ENCODE peak calls at places on chromosomes 12 and 14, in five cellular contexts. K is nephron progenitor cell, H is mucosa of descending colon, N is AG10803, W is foreskin fibroblast. R is an unnamed sample.
A peak's percentile ranks its signal among the peaks of the same experiment; 100 is the strongest.

GRCh38 chr12:4039927-4040326 is 166.7 kb upstream of the PARP11 start:
- DNase-seq in H (no peak), W (no peak), K (no peak), N (no peak), R (no peak)

GRCh38 chr14:103908580-103908979 is 19.7 kb upstream of the TDRD9 start:
- DNase-seq in N (no peak), W (no peak), K (no peak), H (peak; percentile 19), R (no peak)

GRCh38 chr12:15580431-15580830 is 208.8 kb downstream of the EPS8 start:
- DNase-seq in H (no peak), N (no peak), K (no peak), W (no peak), R (no peak)

GRCh38 chr12:4089147-4089606 is 184.4 kb upstream of the CCND2 start:
- DNase-seq in N (no peak), K (peak; percentile 57), W (no peak), H (no peak), R (no peak)

GRCh38 chr14:37588667-37588955 is 6.4 kb downstream of the FOXA1 start:
- DNase-seq in W (no peak), K (no peak), H (no peak), N (no peak), R (no peak)

GRCh38 chr14:100601064-100601463 is 13.8 kb upstream of the BEGAIN start:
- DNase-seq in N (no peak), K (no peak), W (no peak), H (no peak), R (no peak)

GRCh38 chr12:65881965-65882413 is 57.7 kb downstream of the HMGA2 start:
- DNase-seq in N (peak; percentile 80), H (peak; percentile 76), K (no peak), W (peak; percentile 42), R (peak; percentile 77)

GRCh38 chr12:109578330-109578927 is 4.8 kb downstream of the MVK start:
- DNase-seq in H (no peak), N (no peak), K (no peak), W (no peak), R (no peak)

GRCh38 chr12:67669925-67670631 is 21.5 kb downstream of the DYRK2 start:
- DNase-seq in W (peak; percentile 22), H (no peak), K (no peak), N (no peak), R (no peak)

GRCh38 chr12:58176296-58176869 is 235.0 kb downstream of the ATP23 start:
- DNase-seq in W (peak; percentile 14), H (no peak), K (peak; percentile 63), N (peak; percentile 39), R (no peak)

GRCh38 chr12:32874083-32874482 is 22.5 kb downstream of the PKP2 start:
- DNase-seq in K (no peak), H (no peak), W (no peak), N (no peak), R (no peak)

GRCh38 chr12:25775968-25776367 is 182.5 kb upstream of the RASSF8 start:
- DNase-seq in W (peak; percentile 75), K (peak; percentile 57), N (peak; percentile 54), H (no peak), R (no peak)

GRCh38 chr14:75200451-75200850 is 24.0 kb upstream of the TMED10 start:
- DNase-seq in W (no peak), N (no peak), H (peak; percentile 86), K (no peak), R (no peak)

GRCh38 chr12:8709124-8709830 is 11.5 kb downstream of the RIMKLB start:
- DNase-seq in H (peak; percentile 52), W (peak; percentile 11), N (peak; percentile 35), K (no peak), R (peak; percentile 47)

GRCh38 chr12:13713746-13714400 is 267.5 kb downstream of the GRIN2B start:
- DNase-seq in N (no peak), K (no peak), W (no peak), H (no peak), R (no peak)

GRCh38 chr12:124327362-124328043 is 32.6 kb downstream of the RFLNA start:
- DNase-seq in K (no peak), N (no peak), H (no peak), W (no peak), R (no peak)
- TF ChIP-seq CTCF in K (no peak), N (no peak), H (no peak), W (no peak), R (no peak)

DNA sequence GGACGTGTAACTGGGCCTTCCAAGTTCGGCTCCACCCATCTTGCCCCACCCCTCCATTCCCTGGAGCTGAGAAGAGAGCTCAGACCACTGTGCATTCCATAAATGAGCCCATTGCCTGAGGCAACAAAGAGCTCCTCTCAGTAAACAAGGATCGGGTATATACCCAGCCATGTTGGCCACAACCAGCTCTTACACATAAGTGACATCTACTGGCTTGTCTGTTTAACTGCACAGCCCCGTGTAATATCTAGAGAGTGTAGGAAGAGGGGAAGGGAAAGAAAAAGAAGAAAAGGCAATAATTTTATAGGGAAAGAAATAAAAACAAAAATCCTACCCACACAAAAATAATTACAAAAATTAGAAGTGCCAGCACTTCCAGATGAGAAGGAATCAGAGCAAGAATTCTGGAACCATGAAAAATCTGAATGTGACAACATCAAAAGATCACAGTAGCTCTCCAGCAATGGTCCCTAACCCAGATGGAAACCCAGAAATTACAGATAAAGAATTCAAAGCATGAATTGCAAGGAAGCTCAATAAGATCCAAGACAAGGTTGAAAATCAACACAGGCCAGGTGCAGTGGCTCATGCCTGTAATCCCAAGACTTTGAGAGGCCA is 308.1 kb downstream of the RPAP3 start:
- DNase-seq in H (no peak), K (no peak), W (peak; percentile 57), N (peak; percentile 81), R (no peak)
- TF ChIP-seq CTCF in H (no peak), K (no peak), W (peak; percentile 54), N (peak; percentile 62), R (peak; percentile 70)

DNA sequence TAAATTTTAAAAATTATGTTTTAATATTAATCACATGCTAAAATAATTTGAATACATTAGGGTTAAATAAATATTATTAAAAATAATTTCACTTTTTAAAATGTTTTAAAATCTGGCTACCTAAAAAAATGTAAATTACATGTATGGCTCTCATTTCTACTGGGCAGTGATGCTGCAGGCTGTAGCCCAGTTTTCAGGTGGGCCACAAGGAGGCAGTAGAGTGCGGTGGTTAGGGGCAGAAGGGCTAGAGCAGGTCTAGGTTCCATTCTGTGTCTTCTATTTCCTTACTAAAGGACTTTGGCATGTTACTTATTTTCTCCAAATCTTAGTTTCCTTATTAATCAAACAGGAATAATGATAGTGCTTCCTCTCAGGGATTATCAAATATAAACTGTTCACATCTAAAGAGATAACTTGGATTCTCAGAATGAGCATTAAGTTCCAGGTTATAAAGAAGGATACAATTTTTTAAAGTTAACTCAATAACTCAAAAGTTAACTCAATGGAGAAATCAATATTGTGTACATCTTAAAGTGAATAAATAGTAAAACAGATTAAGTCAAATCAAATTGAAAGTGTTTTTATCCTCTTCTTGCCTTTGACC is 54.9 kb upstream of the OVCH1 start:
- DNase-seq in N (peak; percentile 25), W (peak; percentile 36), H (peak; percentile 56), K (peak; percentile 80), R (peak; percentile 57)
- TF ChIP-seq CTCF in N (peak; percentile 86), W (peak; percentile 94), H (peak; percentile 67), K (peak; percentile 94), R (peak; percentile 94)

GRCh38 chr14:94176808-94177207 is 2.7 kb downstream of the PPP4R4 start:
- DNase-seq in N (no peak), W (no peak), H (no peak), K (no peak), R (no peak)
- TF ChIP-seq CTCF in N (no peak), W (no peak), H (no peak), K (no peak), R (no peak)

GRCh38 chr14:51157012-51157411 is 62.1 kb upstream of the TRIM9 start:
- DNase-seq in W (no peak), N (peak; percentile 25), K (no peak), H (no peak), R (no peak)
- TF ChIP-seq CTCF in W (peak; percentile 23), N (peak; percentile 50), K (peak; percentile 39), H (no peak), R (peak; percentile 34)

GRCh38 chr14:60648169-60648933 is 926 bp downstream of the SIX1 start:
- DNase-seq in N (peak; percentile 18), W (no peak), K (peak; percentile 55), H (peak; percentile 42), R (no peak)
- TF ChIP-seq CTCF in N (no peak), W (peak; percentile 5), K (no peak), H (no peak), R (no peak)

DNA sequence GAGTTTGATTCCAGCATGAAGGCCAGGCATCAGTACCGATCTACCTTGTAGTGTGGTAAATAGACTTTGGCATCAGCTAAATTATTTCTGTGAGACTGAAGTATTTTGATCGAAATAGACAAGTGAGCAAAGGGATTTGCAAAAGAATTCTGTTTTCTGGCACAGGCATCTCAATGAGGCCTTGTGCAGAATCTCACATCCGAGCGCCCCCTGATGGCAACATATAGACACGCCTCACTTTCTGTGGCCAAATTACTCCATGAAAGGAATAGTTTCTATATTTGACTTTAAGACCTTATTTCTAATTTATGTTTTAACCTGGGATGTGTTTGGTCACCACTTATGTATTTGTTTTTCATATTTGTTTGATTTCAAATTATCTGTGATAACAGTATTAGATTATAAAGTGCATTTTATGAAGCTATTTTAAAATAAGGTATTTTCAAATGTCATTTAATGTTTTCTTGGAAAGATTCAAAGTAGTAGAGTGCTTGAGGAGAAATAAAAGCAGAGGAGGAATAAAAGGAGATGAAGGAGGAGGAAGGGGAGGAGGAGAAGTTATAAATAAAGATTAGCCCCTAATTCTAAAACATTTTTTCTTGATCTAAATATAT is 731.9 kb downstream of the NRXN3 start:
- DNase-seq in H (no peak), N (peak; percentile 42), K (peak; percentile 66), W (peak; percentile 5), R (no peak)
- TF ChIP-seq CTCF in H (no peak), N (peak; percentile 59), K (peak; percentile 85), W (peak; percentile 78), R (peak; percentile 29)